ENCODE peak calls at places on chromosomes 1 and 21, in seven cellular contexts. X is HS-27A, M is midbrain, C is GM12892, N is NCI-H1436 treated with DMSO at 0.1 percent for 48 hours, G is K562, D is iPS-NIHi11. P is an unnamed sample.

GRCh38 chr1:234342749-234343148 is 30.5 kb upstream of the COA6 start:
- DNase-seq in M (no peak), N (no peak), X (no peak), C (no peak), G (no peak), D (no peak), P (no peak)

GRCh38 chr21:46633561-46633960 is 1.9 kb upstream of the PRMT2 start:
- DNase-seq in X (no peak), M (no peak), N (no peak), D (no peak), G (no peak), C (no peak), P (no peak)

GRCh38 chr21:45019887-45020537 is 54.4 kb upstream of the ADARB1 start:
- DNase-seq in M (no peak), D (no peak), X (no peak), G (no peak), N (no peak), C (no peak), P (no peak)

GRCh38 chr1:48543854-48544253 is 71.8 kb upstream of the SPATA6 start:
- DNase-seq in G (no peak), X (no peak), N (no peak), D (no peak), M (no peak), C (no peak), P (no peak)

GRCh38 chr21:46051821-46052675 is 45.9 kb upstream of the COL6A2 start:
- DNase-seq in G (no peak), N (no peak), M (no peak), C (no peak), D (no peak), X (no peak), P (no peak)

GRCh38 chr1:231395996-231396385 is 26.1 kb downstream of the EGLN1 start:
- DNase-seq in M (no peak), X (no peak), C (no peak), N (no peak), D (no peak), G (no peak), P (no peak)

GRCh38 chr21:14687277-14687642 is 141.1 kb upstream of the SAMSN1 start:
- DNase-seq in C (no peak), M (no peak), D (no peak), N (no peak), X (no peak), G (no peak), P (peak)

GRCh38 chr1:172417552-172417951 is 2.9 kb upstream of the C1orf105 start:
- DNase-seq in G (no peak), D (no peak), N (no peak), X (no peak), M (no peak), C (no peak), P (no peak)

GRCh38 chr1:154328318-154329151 is 3.2 kb downstream of the ATP8B2 start:
- DNase-seq in G (no peak), X (no peak), C (peak), M (peak), D (peak), N (no peak), P (peak)

GRCh38 chr1:163673756-163674155 is 352.0 kb downstream of the NUF2 start:
- DNase-seq in C (no peak), N (no peak), G (no peak), D (no peak), X (no peak), M (no peak), P (peak)

GRCh38 chr21:25234857-25235801 is 372.2 kb downstream of the MRPL39 start:
- DNase-seq in D (no peak), X (no peak), C (no peak), G (no peak), N (no peak), M (no peak), P (no peak)

GRCh38 chr1:231590453-231591198 is 36.0 kb upstream of the DISC1 start:
- DNase-seq in G (no peak), N (no peak), D (peak), X (no peak), C (no peak), M (peak), P (peak)

GRCh38 chr1:94970783-94971182 is 43.9 kb upstream of the CNN3 start:
- DNase-seq in G (no peak), X (peak), D (peak), C (no peak), N (no peak), M (no peak), P (no peak)

GRCh38 chr1:12462586-12462985 is 155.4 kb downstream of the DHRS3 start:
- DNase-seq in C (no peak), G (no peak), D (no peak), M (no peak), X (no peak), N (no peak), P (no peak)

GRCh38 chr1:178461676-178462075 is 35.1 kb downstream of the CLEC20A start:
- DNase-seq in M (no peak), X (no peak), D (no peak), C (no peak), G (no peak), N (no peak), P (no peak)

GRCh38 chr1:34645919-34646318 is 108.9 kb upstream of the GJB5 start:
- DNase-seq in N (no peak), D (no peak), G (no peak), C (no peak), X (no peak), M (no peak), P (no peak)

GRCh38 chr1:221230605-221231004 is 351.4 kb downstream of the HLX start:
- DNase-seq in C (no peak), M (no peak), X (no peak), N (no peak), G (no peak), D (no peak), P (peak)

GRCh38 chr1:244919320-244920282 is 55.3 kb upstream of the HNRNPU start:
- DNase-seq in N (no peak), X (no peak), D (no peak), M (no peak), G (no peak), C (no peak), P (no peak)

GRCh38 chr1:228089520-228090380 is 7.2 kb downstream of the ARF1 start:
- DNase-seq in D (no peak), X (no peak), M (no peak), N (no peak), G (no peak), C (no peak), P (no peak)

GRCh38 chr1:37633040-37633949 is 1.4 kb downstream of the RSPO1 start:
- DNase-seq in N (no peak), C (no peak), D (peak), X (no peak), G (no peak), M (no peak), P (no peak)

GRCh38 chr1:39105841-39106765 is 80.0 kb downstream of the NDUFS5 start:
- DNase-seq in M (peak), D (peak), X (no peak), G (peak), N (no peak), C (no peak), P (peak)

GRCh38 chr1:231214918-231215675 is 25.9 kb upstream of the GNPAT start:
- DNase-seq in X (no peak), M (no peak), G (no peak), C (no peak), D (no peak), N (no peak), P (no peak)

P was measured in astrocyte of the spinal cord.